ENCODE peak calls at places on chromosomes 13 and 19, in nine cellular contexts. V is hepatocyte, G is AG04450, R is thoracic aorta, Q is mesendoderm, H is HCT116, J is colonic mucosa, K is substantia nigra, S is right atrium auricular region. X is an unnamed sample.

GRCh38 chr19:41896581-41896942 is 13.6 kb downstream of the ARHGEF1 start:
- DNase-seq in V (no peak), S (no peak), R (no peak), J (no peak), K (no peak), H (no peak), Q (no peak), G (no peak), X (no peak)

GRCh38 chr19:11105014-11105636 is 15.9 kb downstream of the LDLR start:
- DNase-seq in S (no peak), H (no peak), J (no peak), Q (no peak), K (no peak), G (no peak), V (no peak), R (no peak), X (no peak)

GRCh38 chr13:24217601-24218281 is 57.2 kb downstream of the SPATA13 start:
- DNase-seq in V (peak), S (no peak), G (no peak), H (no peak), J (peak), Q (peak), K (peak), R (no peak), X (no peak)

GRCh38 chr19:45640849-45641273 is 1.7 kb upstream of the EML2 start:
- DNase-seq in K (no peak), G (no peak), R (no peak), H (peak), Q (no peak), S (no peak), J (peak), V (peak), X (no peak)

GRCh38 chr13:91726666-91727065 is 328.2 kb downstream of the GPC5 start:
- DNase-seq in K (no peak), J (no peak), R (no peak), Q (no peak), V (no peak), H (no peak), G (no peak), S (no peak), X (no peak)

GRCh38 chr13:52449323-52450011 is 967 bp downstream of the VPS36 start:
- DNase-seq in J (no peak), G (no peak), Q (peak), R (no peak), H (no peak), S (no peak), V (no peak), K (no peak), X (no peak)

GRCh38 chr19:58003153-58003828 is 671 bp upstream of the ZNF606 start:
- DNase-seq in Q (no peak), K (no peak), H (no peak), G (no peak), J (no peak), S (no peak), R (no peak), V (no peak), X (no peak)

GRCh38 chr13:106246237-106246636 is 289.2 kb downstream of the EFNB2 start:
- DNase-seq in J (no peak), R (no peak), K (no peak), V (no peak), S (no peak), G (no peak), H (no peak), Q (no peak), X (no peak)

GRCh38 chr19:13198634-13199033 is 48.4 kb downstream of the IER2 start:
- DNase-seq in G (no peak), H (no peak), S (no peak), R (no peak), V (no peak), J (no peak), Q (no peak), K (no peak), X (no peak)

GRCh38 chr13:23651439-23651838 is 81.2 kb downstream of the TNFRSF19 start:
- DNase-seq in G (no peak), K (no peak), Q (no peak), R (no peak), S (no peak), H (no peak), V (no peak), J (no peak), X (no peak)

GRCh38 chr13:64278493-64278892 is 2862.8 kb upstream of the PCDH20 start:
- DNase-seq in Q (no peak), R (no peak), H (no peak), G (peak), S (no peak), K (no peak), J (no peak), V (no peak), X (no peak)

GRCh38 chr19:4911314-4911713 is 2.0 kb downstream of the UHRF1 start:
- DNase-seq in R (no peak), J (no peak), V (no peak), Q (no peak), S (no peak), K (no peak), H (no peak), G (no peak), X (no peak)

GRCh38 chr13:48159436-48160225 is 64.7 kb upstream of the MED4 start:
- DNase-seq in G (no peak), Q (peak), R (no peak), H (no peak), V (no peak), K (no peak), S (no peak), J (no peak), X (no peak)

GRCh38 chr13:66489586-66489985 is 740.5 kb downstream of the PCDH9 start:
- DNase-seq in S (no peak), Q (no peak), J (no peak), R (no peak), G (no peak), K (no peak), V (no peak), H (no peak), X (no peak)

GRCh38 chr19:16571689-16572331 is 405 bp downstream of the SLC35E1 start:
- DNase-seq in R (no peak), G (no peak), J (no peak), V (peak), S (no peak), K (peak), H (no peak), Q (peak), X (peak)

GRCh38 chr19:7294571-7295212 is 478 bp upstream of the INSR start:
- DNase-seq in H (peak), V (peak), J (peak), Q (peak), G (no peak), R (peak), S (peak), K (peak), X (peak)

GRCh38 chr13:105342421-105342820 is 1193.0 kb downstream of the EFNB2 start:
- DNase-seq in K (no peak), R (no peak), J (no peak), H (no peak), V (no peak), Q (no peak), S (no peak), G (no peak), X (no peak)

GRCh38 chr19:12139885-12140544 is at the start of gene ZNF20:
- DNase-seq in V (peak), R (peak), J (peak), G (peak), S (peak), H (peak), K (peak), Q (peak), X (peak)

GRCh38 chr13:74641586-74641985 is 507.4 kb upstream of the KLF12 start:
- DNase-seq in H (no peak), V (no peak), S (no peak), Q (no peak), G (peak), K (no peak), R (no peak), J (no peak), X (no peak)

GRCh38 chr13:95180513-95181245 is 120.6 kb downstream of the ABCC4 start:
- DNase-seq in S (no peak), V (peak), G (no peak), K (no peak), J (peak), R (no peak), H (no peak), Q (no peak), X (no peak)

GRCh38 chr19:51158474-51159129 is 16.5 kb downstream of the SIGLEC7 start:
- DNase-seq in K (peak), R (no peak), S (no peak), H (peak), J (peak), Q (peak), V (peak), G (no peak), X (peak)

GRCh38 chr19:1213391-1214286 is 8.1 kb downstream of the STK11 start:
- DNase-seq in V (peak), H (no peak), Q (no peak), R (no peak), J (peak), S (peak), K (peak), G (no peak), X (peak)

GRCh38 chr13:102846261-102847015 is 606 bp downstream of the ERCC5 start:
- DNase-seq in R (no peak), H (peak), V (peak), Q (peak), G (no peak), J (peak), K (peak), S (no peak), X (no peak)

GRCh38 chr19:46297700-46298476 is 1.0 kb downstream of the HIF3A start:
- DNase-seq in K (peak), R (peak), H (no peak), G (no peak), J (peak), V (peak), S (peak), Q (no peak), X (no peak)

GRCh38 chr13:87677043-87677333 is 5.8 kb downstream of the SLITRK5 start:
- DNase-seq in R (no peak), G (no peak), K (no peak), Q (no peak), J (no peak), V (peak), S (no peak), H (no peak), X (no peak)

GRCh38 chr13:23069571-23069970 is 111.2 kb upstream of the SGCG start:
- DNase-seq in H (no peak), S (no peak), Q (no peak), R (no peak), G (peak), J (no peak), K (no peak), V (no peak), X (no peak)

GRCh38 chr19:27971071-27971470 is 1241.9 kb downstream of the UQCRFS1 start:
- DNase-seq in V (peak), J (no peak), S (no peak), K (no peak), G (no peak), R (no peak), Q (peak), H (no peak), X (no peak)

GRCh38 chr13:25901460-25902376 is 150.1 kb downstream of the SHISA2 start:
- DNase-seq in G (no peak), S (no peak), H (no peak), R (no peak), Q (peak), K (no peak), J (no peak), V (peak), X (no peak)

GRCh38 chr19:2289714-2290435 is 7.9 kb upstream of the PEAK3 start:
- DNase-seq in G (no peak), V (no peak), Q (no peak), J (peak), S (no peak), H (no peak), R (no peak), K (no peak), X (peak)

GRCh38 chr19:28949027-28949426 is 263.9 kb downstream of the UQCRFS1 start:
- DNase-seq in G (no peak), R (no peak), V (no peak), J (no peak), H (no peak), Q (no peak), K (no peak), S (no peak), X (no peak)

GRCh38 chr19:10699650-10700335 is 1.4 kb upstream of the QTRT1 start:
- DNase-seq in V (peak), J (peak), G (peak), K (peak), H (peak), R (no peak), S (no peak), Q (peak), X (no peak)

GRCh38 chr19:16301999-16302694 is 22.5 kb upstream of the KLF2 start:
- DNase-seq in H (peak), V (peak), G (no peak), R (no peak), K (no peak), J (no peak), S (no peak), Q (no peak), X (no peak)

GRCh38 chr13:47420012-47420411 is 523.2 kb upstream of the HTR2A start:
- DNase-seq in R (no peak), S (no peak), H (no peak), K (no peak), Q (peak), J (no peak), G (no peak), V (no peak), X (no peak)

DNA sequence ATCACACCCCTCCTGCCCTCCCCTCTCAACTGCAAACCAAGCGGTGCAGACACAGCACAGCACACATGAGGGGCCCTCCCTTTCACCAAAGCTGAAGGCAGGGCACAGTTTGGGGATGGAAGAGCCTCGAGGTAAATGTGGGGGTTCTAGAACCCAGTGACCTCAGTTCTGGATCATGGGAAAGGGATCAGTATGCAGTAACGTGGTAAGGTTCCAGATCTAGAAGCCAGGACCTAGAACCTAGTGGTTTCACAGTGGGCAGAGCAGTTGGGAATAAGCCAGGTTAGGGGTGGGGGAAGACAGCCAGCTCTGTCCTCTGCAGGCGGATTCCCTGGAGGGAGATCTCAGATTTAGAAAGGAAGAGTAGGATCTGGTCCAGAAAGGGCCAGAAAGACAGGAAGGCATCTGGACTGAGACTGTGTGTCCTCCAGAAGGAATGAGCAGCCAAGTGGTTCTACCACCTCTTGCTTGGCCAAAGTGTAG is 3.1 kb downstream of the FTL start:
- DNase-seq in G (no peak), K (no peak), J (no peak), V (no peak), Q (peak), H (no peak), S (no peak), R (no peak), X (no peak)
- H3K27ac ChIP-seq in G (peak), K (peak), J (peak), V (peak), Q (no peak), H (peak), S (peak), R (peak), X (peak)

DNA sequence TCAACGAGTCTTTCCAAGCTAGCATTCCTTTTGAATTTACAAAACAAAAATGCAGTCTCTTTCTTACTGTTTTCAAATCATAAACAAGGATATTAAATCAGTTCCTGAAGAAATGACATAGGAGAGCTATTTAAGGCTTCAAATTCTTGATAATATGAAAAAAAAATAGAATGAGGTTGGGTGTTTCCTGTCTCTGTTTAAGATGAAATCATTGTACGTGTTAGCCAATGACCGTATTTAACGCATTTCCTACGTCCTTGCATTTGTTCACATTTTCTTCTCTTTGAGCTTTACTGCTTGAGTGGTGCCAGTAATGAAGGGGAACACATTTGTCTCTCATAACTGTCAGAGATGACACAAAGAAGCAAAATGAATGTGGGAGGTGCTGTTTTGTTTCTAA is 821.3 kb downstream of the DIAPH3 start:
- DNase-seq in R (no peak), J (no peak), S (no peak), K (no peak), V (no peak), G (no peak), Q (no peak), H (no peak), X (no peak)
- H3K27ac ChIP-seq in R (no peak), J (no peak), S (peak), K (no peak), V (no peak), G (no peak), Q (no peak), H (no peak), X (no peak)

DNA sequence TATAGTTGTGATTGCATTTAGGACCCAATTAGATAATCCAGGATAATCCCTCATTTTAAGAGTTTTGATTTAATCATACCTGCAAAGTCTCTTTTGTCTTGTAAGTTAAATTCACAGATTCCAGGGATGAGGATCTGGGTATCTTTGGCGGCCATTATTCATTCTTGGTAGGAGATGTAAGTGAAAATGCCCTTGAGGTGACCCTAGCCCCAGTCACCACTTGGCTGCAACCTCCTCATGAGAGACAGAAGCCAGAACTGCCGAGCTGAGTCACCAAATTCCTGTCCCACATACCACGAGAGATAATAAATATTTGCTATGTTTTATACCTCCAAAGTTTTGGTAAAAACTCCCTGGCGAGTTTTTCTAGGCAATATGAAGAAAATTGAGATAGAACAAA is 389.4 kb downstream of the RFC3 start:
- DNase-seq in H (no peak), S (no peak), J (no peak), K (no peak), V (peak), G (peak), R (no peak), Q (peak), X (no peak)
- H3K27ac ChIP-seq in H (no peak), S (no peak), J (no peak), K (no peak), V (peak), G (no peak), R (no peak), Q (no peak), X (no peak)

GRCh38 chr13:82702513-82702912 is 1179.8 kb downstream of the SLITRK1 start:
- DNase-seq in G (no peak), V (no peak), K (no peak), S (no peak), H (no peak), Q (no peak), R (no peak), J (no peak), X (no peak)
- H3K27ac ChIP-seq in G (no peak), V (no peak), K (no peak), S (no peak), H (no peak), Q (no peak), R (no peak), J (no peak), X (no peak)

GRCh38 chr13:30746816-30747215 is 11.5 kb downstream of the ALOX5AP start:
- DNase-seq in Q (no peak), J (no peak), G (no peak), K (no peak), R (no peak), H (no peak), S (no peak), V (no peak), X (no peak)

GRCh38 chr13:30744056-30744684 is 8.8 kb downstream of the ALOX5AP start:
- DNase-seq in Q (no peak), J (peak), K (no peak), G (no peak), H (peak), S (no peak), V (peak), R (no peak), X (no peak)

GRCh38 chr13:30744686-30745085 is 9.3 kb downstream of the ALOX5AP start:
- DNase-seq in J (no peak), G (no peak), Q (no peak), R (no peak), H (no peak), S (no peak), K (no peak), V (no peak), X (no peak)

GRCh38 chr13:30743319-30744055 is 8.1 kb downstream of the ALOX5AP start:
- DNase-seq in K (no peak), H (peak), G (peak), R (peak), V (peak), Q (no peak), J (peak), S (peak), X (peak)

DNA sequence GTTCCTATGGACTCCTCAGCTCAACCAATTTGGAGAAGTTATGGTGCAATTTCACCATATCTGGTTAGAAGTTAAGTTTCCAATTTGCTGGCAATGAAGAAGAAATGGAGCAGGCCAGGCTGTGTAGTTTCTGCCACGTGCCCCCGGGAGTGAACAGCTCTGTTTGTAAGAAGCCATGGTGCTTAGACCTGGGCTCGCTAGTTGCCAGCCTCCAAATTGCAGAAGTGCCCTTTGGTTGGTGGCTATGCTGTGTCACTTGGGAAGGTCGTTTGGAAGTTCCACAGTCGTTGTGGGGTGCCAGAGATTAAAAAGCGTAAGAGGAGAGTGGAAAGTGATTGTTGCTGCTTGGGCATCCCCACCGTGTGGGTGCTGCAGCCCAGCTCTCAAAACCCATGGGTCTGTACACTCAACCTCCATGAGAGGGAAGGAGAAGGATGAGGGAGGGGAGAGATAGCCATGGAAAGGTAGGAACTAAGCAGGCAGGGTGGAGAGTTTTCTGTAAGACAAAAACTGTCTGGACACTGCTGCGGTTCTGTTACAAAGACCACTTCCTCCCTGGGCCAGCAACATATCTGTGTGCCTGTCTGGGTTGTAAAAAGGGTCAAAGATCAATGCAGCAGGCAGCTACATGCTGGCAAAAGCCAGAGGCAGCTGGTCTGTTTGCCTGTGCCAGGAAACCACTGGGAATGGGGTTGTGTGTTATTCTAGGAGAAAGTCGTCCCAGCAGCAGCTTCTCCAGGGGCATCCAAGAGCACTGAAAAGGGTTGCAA is 10.8 kb downstream of the ALOX5AP start:
- DNase-seq in G (no peak), S (no peak), R (no peak), Q (no peak), K (no peak), J (peak), H (no peak), V (peak), X (no peak)
- H3K27ac ChIP-seq in G (no peak), S (no peak), R (no peak), Q (no peak), K (peak), J (peak), H (no peak), V (no peak), X (peak)

DNA sequence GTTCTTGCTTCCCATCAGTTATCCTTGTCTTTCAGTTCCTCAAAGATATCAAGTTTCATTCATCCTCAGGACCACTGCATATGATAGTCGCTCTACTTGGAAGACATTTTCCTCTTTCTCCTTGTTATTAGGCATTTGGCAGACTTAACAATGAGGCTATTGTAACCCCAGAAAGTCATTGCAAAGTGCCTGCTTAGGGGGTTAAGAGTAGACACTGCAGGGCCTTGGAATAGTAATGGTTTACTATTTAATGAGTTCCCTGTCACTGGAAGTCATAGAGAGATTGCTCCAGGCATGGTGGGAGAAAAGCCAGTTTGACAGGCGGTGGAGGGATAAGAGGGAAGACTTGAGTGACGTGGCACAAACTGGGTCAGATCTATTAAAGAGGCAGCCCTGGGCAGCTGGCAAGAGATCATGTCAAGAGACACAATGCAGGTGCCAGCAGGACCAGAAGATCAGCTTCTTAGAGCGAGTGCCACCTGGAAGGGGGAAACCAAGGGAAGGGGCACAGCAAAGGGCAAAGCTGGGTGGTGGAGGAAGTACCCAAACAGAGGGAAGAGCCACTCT is 16.8 kb upstream of the CPB2 start:
- DNase-seq in G (no peak), H (no peak), R (no peak), Q (no peak), V (no peak), J (no peak), K (no peak), S (no peak), X (no peak)
- H3K27ac ChIP-seq in G (no peak), H (no peak), R (no peak), Q (no peak), V (no peak), J (no peak), K (peak), S (no peak), X (no peak)